ENCODE peak calls at places on chromosomes 7 and 10, in eight cellular contexts. One of them, this sample, is unnamed.

GRCh38 chr7:105830405-105831218 is 45.8 kb downstream of the ATXN7L1 start:
- DNase-seq in EH: peak; percentile 99
- DNase-seq in LoVo: peak; percentile 94
- DNase-seq in CD8-positive, alpha-beta memory T cell: no peak
- DNase-seq in activated CD4-positive, CD25-positive, alpha-beta regulatory T cell treated with anti-CD3 and anti-CD28 coated beads, Interleukin-2, amount 50 U/mL, for 72 hours: no peak
- DNase-seq in cardiac fibroblast: peak; percentile 90
- DNase-seq in upper lobe of right lung: no peak
- DNase-seq in stimulated activated CD4-positive, alpha-beta T cell treated with anti-CD3 and anti-CD28 coated beads, Interleukin-2, amount 100 ng/mL, for 24 hours: no peak
- DNase-seq in this sample: no peak

GRCh38 chr7:30225863-30226361 is 58.5 kb upstream of the ZNRF2 start:
- DNase-seq in EH: peak; percentile 23
- DNase-seq in LoVo: peak; percentile 82
- DNase-seq in CD8-positive, alpha-beta memory T cell: no peak
- DNase-seq in activated CD4-positive, CD25-positive, alpha-beta regulatory T cell treated with anti-CD3 and anti-CD28 coated beads, Interleukin-2, amount 50 U/mL, for 72 hours: no peak
- DNase-seq in cardiac fibroblast: peak; percentile 71
- DNase-seq in upper lobe of right lung: peak; percentile 87
- DNase-seq in stimulated activated CD4-positive, alpha-beta T cell treated with anti-CD3 and anti-CD28 coated beads, Interleukin-2, amount 100 ng/mL, for 24 hours: peak; percentile 7
- DNase-seq in this sample: no peak

GRCh38 chr10:15715619-15716227 is 4.0 kb downstream of the ITGA8 start:
- DNase-seq in EH: peak; percentile 54
- DNase-seq in LoVo: no peak
- DNase-seq in CD8-positive, alpha-beta memory T cell: no peak
- DNase-seq in activated CD4-positive, CD25-positive, alpha-beta regulatory T cell treated with anti-CD3 and anti-CD28 coated beads, Interleukin-2, amount 50 U/mL, for 72 hours: no peak
- DNase-seq in cardiac fibroblast: peak; percentile 44
- DNase-seq in upper lobe of right lung: no peak
- DNase-seq in stimulated activated CD4-positive, alpha-beta T cell treated with anti-CD3 and anti-CD28 coated beads, Interleukin-2, amount 100 ng/mL, for 24 hours: no peak
- DNase-seq in this sample: no peak

GRCh38 chr10:64507869-64508609 is 986.8 kb downstream of the REEP3 start:
- DNase-seq in EH: no peak
- DNase-seq in LoVo: no peak
- DNase-seq in CD8-positive, alpha-beta memory T cell: no peak
- DNase-seq in activated CD4-positive, CD25-positive, alpha-beta regulatory T cell treated with anti-CD3 and anti-CD28 coated beads, Interleukin-2, amount 50 U/mL, for 72 hours: no peak
- DNase-seq in cardiac fibroblast: peak; percentile 18
- DNase-seq in upper lobe of right lung: no peak
- DNase-seq in stimulated activated CD4-positive, alpha-beta T cell treated with anti-CD3 and anti-CD28 coated beads, Interleukin-2, amount 100 ng/mL, for 24 hours: no peak
- DNase-seq in this sample: no peak

GRCh38 chr10:86410542-86411124 is 44.0 kb upstream of the GRID1 start:
- DNase-seq in EH: peak; percentile 74
- DNase-seq in LoVo: no peak
- DNase-seq in CD8-positive, alpha-beta memory T cell: no peak
- DNase-seq in activated CD4-positive, CD25-positive, alpha-beta regulatory T cell treated with anti-CD3 and anti-CD28 coated beads, Interleukin-2, amount 50 U/mL, for 72 hours: no peak
- DNase-seq in cardiac fibroblast: peak; percentile 78
- DNase-seq in upper lobe of right lung: no peak
- DNase-seq in stimulated activated CD4-positive, alpha-beta T cell treated with anti-CD3 and anti-CD28 coated beads, Interleukin-2, amount 100 ng/mL, for 24 hours: no peak
- DNase-seq in this sample: no peak

GRCh38 chr7:42931447-42931833 is 534 bp downstream of the PSMA2 start:
- DNase-seq in EH: peak; percentile 33
- DNase-seq in LoVo: no peak
- DNase-seq in CD8-positive, alpha-beta memory T cell: no peak
- DNase-seq in activated CD4-positive, CD25-positive, alpha-beta regulatory T cell treated with anti-CD3 and anti-CD28 coated beads, Interleukin-2, amount 50 U/mL, for 72 hours: no peak
- DNase-seq in cardiac fibroblast: no peak
- DNase-seq in upper lobe of right lung: no peak
- DNase-seq in stimulated activated CD4-positive, alpha-beta T cell treated with anti-CD3 and anti-CD28 coated beads, Interleukin-2, amount 100 ng/mL, for 24 hours: no peak
- DNase-seq in this sample: no peak

GRCh38 chr7:115802415-115802814 is 228.1 kb downstream of the TFEC start:
- DNase-seq in EH: no peak
- DNase-seq in LoVo: no peak
- DNase-seq in CD8-positive, alpha-beta memory T cell: no peak
- DNase-seq in activated CD4-positive, CD25-positive, alpha-beta regulatory T cell treated with anti-CD3 and anti-CD28 coated beads, Interleukin-2, amount 50 U/mL, for 72 hours: no peak
- DNase-seq in cardiac fibroblast: no peak
- DNase-seq in upper lobe of right lung: no peak
- DNase-seq in stimulated activated CD4-positive, alpha-beta T cell treated with anti-CD3 and anti-CD28 coated beads, Interleukin-2, amount 100 ng/mL, for 24 hours: no peak
- DNase-seq in this sample: no peak

GRCh38 chr7:14690486-14690885 is 212.1 kb downstream of the DGKB start:
- DNase-seq in EH: no peak
- DNase-seq in LoVo: no peak
- DNase-seq in CD8-positive, alpha-beta memory T cell: no peak
- DNase-seq in activated CD4-positive, CD25-positive, alpha-beta regulatory T cell treated with anti-CD3 and anti-CD28 coated beads, Interleukin-2, amount 50 U/mL, for 72 hours: no peak
- DNase-seq in cardiac fibroblast: no peak
- DNase-seq in upper lobe of right lung: no peak
- DNase-seq in stimulated activated CD4-positive, alpha-beta T cell treated with anti-CD3 and anti-CD28 coated beads, Interleukin-2, amount 100 ng/mL, for 24 hours: no peak
- DNase-seq in this sample: no peak

GRCh38 chr7:73831656-73832579 is 1.1 kb downstream of the CLDN4 start:
- DNase-seq in EH: no peak
- DNase-seq in LoVo: peak; percentile 87
- DNase-seq in CD8-positive, alpha-beta memory T cell: no peak
- DNase-seq in activated CD4-positive, CD25-positive, alpha-beta regulatory T cell treated with anti-CD3 and anti-CD28 coated beads, Interleukin-2, amount 50 U/mL, for 72 hours: no peak
- DNase-seq in cardiac fibroblast: no peak
- DNase-seq in upper lobe of right lung: peak; percentile 94
- DNase-seq in stimulated activated CD4-positive, alpha-beta T cell treated with anti-CD3 and anti-CD28 coated beads, Interleukin-2, amount 100 ng/mL, for 24 hours: no peak
- DNase-seq in this sample: no peak

This sample was measured in activated CD4-positive, alpha-beta memory T cell treated with anti-CD3 and anti-CD28 coated beads, Interleukin-2, amount 10 ng/mL, durations not matched to agents 7 days and 5 days.